ENCODE peak calls at places on chromosome 4, in six cellular contexts. T is mesenchymal stem cell, E is neuronal stem cell, I is H1, D is H9, O is trophoblast cell. K is an unnamed sample.

GRCh38 chr4:2806392-2807355 is 13.8 kb downstream of the SH3BP2 start:
- DNase-seq in D (no peak), T (no peak), O (no peak), E (no peak), I (no peak), K (peak)

GRCh38 chr4:152479428-152480026 is 56.4 kb downstream of the FBXW7 start:
- DNase-seq in E (no peak), D (no peak), T (peak), I (no peak), O (no peak), K (peak)

GRCh38 chr4:5802565-5802964 is 90.3 kb downstream of the CRMP1 start:
- DNase-seq in D (no peak), I (no peak), E (no peak), O (no peak), T (no peak), K (no peak)

GRCh38 chr4:27684501-27685077 is 823.9 kb downstream of the STIM2 start:
- DNase-seq in E (peak), T (peak), O (peak), D (peak), I (no peak), K (peak)

GRCh38 chr4:24924309-24924781 is 11.5 kb upstream of the CCDC149 start:
- DNase-seq in O (peak), T (peak), E (no peak), D (no peak), I (no peak), K (peak)

GRCh38 chr4:110614173-110614948 is 8.5 kb downstream of the PITX2 start:
- DNase-seq in I (no peak), D (peak), E (peak), O (no peak), T (peak), K (no peak)

GRCh38 chr4:52791936-52792335 is 40.7 kb upstream of the ERVMER34-1 start:
- DNase-seq in I (no peak), D (no peak), T (no peak), O (peak), E (no peak), K (no peak)

GRCh38 chr4:47122592-47123291 is 91.4 kb downstream of the GABRB1 start:
- DNase-seq in O (peak), I (peak), T (peak), D (peak), E (peak), K (peak)

GRCh38 chr4:69881173-69881773 is 21.3 kb upstream of the SULT1E1 start:
- DNase-seq in T (peak), E (peak), I (no peak), O (peak), D (peak), K (peak)

GRCh38 chr4:101774807-101775206 is 15.7 kb upstream of the BANK1 start:
- DNase-seq in I (no peak), D (no peak), T (peak), E (no peak), O (no peak), K (peak)

GRCh38 chr4:99058228-99058627 is 30.4 kb downstream of the ADH5 start:
- DNase-seq in I (no peak), E (no peak), O (no peak), D (no peak), T (no peak), K (no peak)

GRCh38 chr4:85431156-85431555 is 43.8 kb upstream of the ARHGAP24 start:
- DNase-seq in D (no peak), E (no peak), T (no peak), O (peak), I (no peak), K (no peak)

GRCh38 chr4:10732235-10732975 is 47.8 kb upstream of the CLNK start:
- DNase-seq in I (no peak), T (no peak), D (no peak), E (no peak), O (no peak), K (no peak)

GRCh38 chr4:23135792-23136645 is 443.3 kb downstream of the GBA3 start:
- DNase-seq in O (peak), E (peak), T (peak), D (no peak), I (no peak), K (peak)

GRCh38 chr4:111450867-111451266 is 694.4 kb upstream of the FAM241A start:
- DNase-seq in D (no peak), E (no peak), I (no peak), O (no peak), T (peak), K (peak)

GRCh38 chr4:40909363-40909876 is 159.7 kb downstream of the NSUN7 start:
- DNase-seq in E (no peak), I (no peak), O (no peak), T (peak), D (no peak), K (peak)

GRCh38 chr4:112031712-112032328 is 113.4 kb upstream of the FAM241A start:
- DNase-seq in D (no peak), O (peak), I (no peak), E (peak), T (peak), K (peak)

GRCh38 chr4:26452565-26453531 is 37.4 kb downstream of the CCKAR start:
- DNase-seq in O (no peak), E (no peak), T (no peak), I (no peak), D (peak), K (no peak)

GRCh38 chr4:107482546-107482945 is 237.5 kb downstream of the PAPSS1 start:
- DNase-seq in O (no peak), I (no peak), D (no peak), E (no peak), T (no peak), K (no peak)

GRCh38 chr4:108006361-108006760 is 16.7 kb downstream of the HADH start:
- DNase-seq in E (no peak), T (no peak), O (no peak), I (no peak), D (no peak), K (no peak)

GRCh38 chr4:32073542-32073941 is 1353.4 kb downstream of the PCDH7 start:
- DNase-seq in D (no peak), E (no peak), I (no peak), O (no peak), T (no peak), K (no peak)

GRCh38 chr4:2468464-2469191 is at the start of gene RNF4:
- DNase-seq in I (peak), T (peak), E (peak), D (peak), O (peak), K (peak)

GRCh38 chr4:124590480-124590879 is 122.1 kb downstream of the ANKRD50 start:
- DNase-seq in T (no peak), E (no peak), O (no peak), I (no peak), D (no peak), K (no peak)

GRCh38 chr4:88830576-88830975 is 132.9 kb upstream of the NAP1L5 start:
- DNase-seq in O (no peak), D (no peak), E (no peak), I (no peak), T (no peak), K (no peak)

GRCh38 chr4:4992833-4993232 is 26.4 kb downstream of the CYTL1 start:
- DNase-seq in O (no peak), T (no peak), E (no peak), I (no peak), D (no peak), K (no peak)

GRCh38 chr4:158446106-158446505 is 75.6 kb upstream of the RXFP1 start:
- DNase-seq in O (no peak), T (no peak), D (no peak), E (no peak), I (no peak), K (peak)

GRCh38 chr4:87409420-87409939 is 12.9 kb upstream of the NUDT9 start:
- DNase-seq in I (no peak), T (no peak), D (no peak), E (no peak), O (no peak), K (no peak)

DNA sequence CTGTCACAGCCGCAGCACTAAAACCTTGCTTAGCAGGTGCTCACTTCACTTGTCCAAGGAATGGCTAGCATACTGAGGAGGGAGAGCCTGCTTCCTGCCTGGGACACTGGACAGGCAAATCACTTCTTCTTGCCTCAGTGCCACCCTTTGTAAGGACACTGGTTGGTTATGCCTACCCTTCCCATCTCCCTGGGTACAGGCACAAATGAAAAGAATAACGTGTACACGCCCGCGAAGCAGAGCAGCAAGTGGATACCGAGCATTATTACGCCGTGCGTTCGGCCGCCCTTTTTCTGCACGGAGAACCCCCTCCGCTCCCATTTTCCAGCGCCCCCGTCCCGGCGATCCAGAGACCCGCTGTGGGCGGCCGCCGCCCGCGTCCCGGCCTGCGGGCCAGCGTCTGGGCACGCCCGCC is 338 bp upstream of the KLHL2 start:
- DNase-seq in I (no peak), T (no peak), E (peak), D (peak), O (no peak), K (peak)
- H3K23ac ChIP-seq in I (no peak), T (no peak), E (no peak), D (no peak), O (no peak), K (no peak)

DNA sequence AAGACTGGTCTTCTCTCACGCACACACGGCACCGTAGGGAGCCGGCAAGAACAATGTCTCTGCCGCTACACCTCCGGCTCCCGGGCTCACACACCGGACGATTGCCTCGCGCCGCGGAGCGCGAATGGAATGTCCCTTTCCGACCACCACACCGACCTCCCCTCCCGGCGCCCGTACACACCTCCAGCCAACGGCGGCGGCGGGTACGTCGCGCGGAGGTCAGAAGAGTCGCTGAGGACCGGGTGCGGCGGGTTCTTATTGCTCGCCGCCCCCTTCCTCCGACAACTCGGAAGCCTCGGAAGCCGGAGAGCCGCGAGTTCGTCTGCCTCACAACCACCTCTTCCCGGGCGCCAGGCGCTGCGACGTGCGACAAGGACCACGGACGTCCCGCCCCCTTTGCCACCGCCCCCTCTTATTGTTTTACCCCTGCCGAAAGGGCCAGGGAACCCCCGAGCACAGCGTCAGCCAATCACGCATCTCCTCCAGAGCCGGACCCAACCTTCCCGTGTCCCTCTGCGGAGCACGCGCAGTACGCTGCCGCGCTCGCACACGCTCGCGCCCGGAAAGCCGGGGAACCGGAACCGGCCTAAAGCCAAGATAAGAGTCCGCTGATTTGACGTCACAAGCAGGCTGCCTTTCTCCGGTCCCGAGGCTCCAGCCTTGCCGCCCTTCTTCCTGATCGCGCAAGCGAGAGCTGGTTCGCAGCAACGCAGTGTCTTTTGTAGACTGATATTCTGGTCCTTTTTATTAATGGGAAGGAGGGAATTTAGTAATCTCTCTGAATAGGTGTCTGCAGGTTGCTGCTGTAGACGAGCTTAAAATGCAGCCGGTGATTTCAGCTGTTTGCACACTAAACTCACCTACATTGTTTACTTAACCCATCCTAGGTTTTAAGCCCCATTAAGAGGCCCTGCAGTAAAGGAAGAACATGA is at the start of gene G3BP2:
- DNase-seq in I (peak), T (peak), D (peak), O (peak), E (peak), K (peak)
- H2AK5ac ChIP-seq in I (peak), T (no peak), D (no peak), O (peak), E (no peak), K (peak)

DNA sequence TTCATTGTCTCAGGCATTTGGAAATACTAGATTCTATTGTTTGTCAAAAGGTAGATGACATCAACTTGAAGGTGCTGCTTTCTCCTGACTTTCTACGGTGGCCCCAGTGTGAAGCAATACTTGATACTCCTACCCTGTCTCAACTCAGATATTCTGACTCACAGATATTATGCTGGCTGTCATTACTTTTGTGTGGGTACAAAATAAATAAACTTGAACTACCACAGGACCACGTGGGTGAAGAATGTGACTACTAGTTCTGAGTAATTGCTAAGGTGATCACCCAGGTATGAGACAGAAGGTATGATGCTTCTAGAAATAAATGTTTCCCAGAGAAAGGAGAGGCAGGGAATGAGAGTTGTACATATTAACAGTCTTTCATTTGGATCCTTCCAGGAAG is 275.3 kb upstream of the SPOCK3 start:
- DNase-seq in D (no peak), T (no peak), E (no peak), O (no peak), I (no peak), K (no peak)
- H3K14ac ChIP-seq in D (no peak), T (no peak), E (no peak), O (no peak), I (no peak), K (no peak)

GRCh38 chr4:113495790-113496189 is 265.7 kb downstream of the CAMK2D start:
- DNase-seq in T (no peak), I (no peak), E (no peak), D (no peak), O (no peak), K (no peak)
- H3K23ac ChIP-seq in T (no peak), I (no peak), E (no peak), D (no peak), O (no peak), K (no peak)